ENCODE peak calls at places on chromosome 13, in four cellular contexts. F is CD4-positive, alpha-beta T cell; A is HEK293T; S is cardiac muscle cell. X is an unnamed sample.

GRCh38 chr13:109255457-109255856 is 530.9 kb downstream of the IRS2 start:
- DNase-seq in S (no peak), A (no peak), F (no peak), X (no peak)

GRCh38 chr13:71722206-71722605 is 144.8 kb downstream of the DACH1 start:
- DNase-seq in F (no peak), S (no peak), A (no peak), X (no peak)

GRCh38 chr13:37134411-37135041 is 29.1 kb upstream of the CSNK1A1L start:
- DNase-seq in A (peak), F (no peak), S (no peak), X (no peak)

GRCh38 chr13:34011552-34012085 is 193.7 kb downstream of the RFC3 start:
- DNase-seq in F (no peak), A (no peak), S (peak), X (no peak)

GRCh38 chr13:52961196-52961845 is 67.3 kb upstream of the OLFM4 start:
- DNase-seq in A (no peak), S (peak), F (no peak), X (peak)

GRCh38 chr13:22402682-22403081 is 731.8 kb downstream of the FGF9 start:
- DNase-seq in A (no peak), S (no peak), F (no peak), X (no peak)

GRCh38 chr13:29583073-29583785 is 12.3 kb downstream of the SLC7A1 start:
- DNase-seq in S (no peak), A (no peak), F (no peak), X (no peak)

GRCh38 chr13:48731957-48732569 is 78.3 kb downstream of the CYSLTR2 start:
- DNase-seq in S (peak), A (peak), F (peak), X (peak)

GRCh38 chr13:99028890-99029289 is 51.0 kb upstream of the DOCK9 start:
- DNase-seq in A (no peak), S (no peak), F (no peak), X (no peak)

GRCh38 chr13:77846173-77846572 is 72.5 kb downstream of the EDNRB start:
- DNase-seq in F (no peak), A (no peak), S (no peak), X (no peak)

GRCh38 chr13:26017196-26017921 is 34.5 kb downstream of the SHISA2 start:
- DNase-seq in S (no peak), F (no peak), A (no peak), X (no peak)

GRCh38 chr13:29934531-29935308 is 84.3 kb upstream of the UBL3 start:
- DNase-seq in S (no peak), F (no peak), A (no peak), X (no peak)

GRCh38 chr13:100668408-100668807 is 6.2 kb downstream of the TMTC4 start:
- DNase-seq in F (no peak), S (no peak), A (no peak), X (no peak)

GRCh38 chr13:26198116-26198515 is 24.0 kb downstream of the RNF6 start:
- DNase-seq in S (no peak), F (no peak), A (no peak), X (no peak)

GRCh38 chr13:40911341-40911740 is 107.8 kb downstream of the ELF1 start:
- DNase-seq in F (no peak), S (no peak), A (no peak), X (no peak)

GRCh38 chr13:26961890-26962615 is 201.5 kb upstream of the GPR12 start:
- DNase-seq in A (no peak), F (no peak), S (no peak), X (no peak)

GRCh38 chr13:92362717-92363116 is 863.9 kb upstream of the GPC6 start:
- DNase-seq in A (no peak), F (no peak), S (no peak), X (no peak)

GRCh38 chr13:109568273-109568900 is 218.0 kb downstream of the IRS2 start:
- DNase-seq in S (no peak), A (no peak), F (no peak), X (no peak)

GRCh38 chr13:92941167-92941566 is 285.4 kb upstream of the GPC6 start:
- DNase-seq in A (no peak), S (no peak), F (no peak), X (no peak)

GRCh38 chr13:18948012-18948663 is 233.5 kb downstream of the TUBA3C start:
- DNase-seq in F (no peak), S (no peak), A (no peak), X (no peak)

GRCh38 chr13:69565334-69565733 is 542.3 kb upstream of the ATXN8OS start:
- DNase-seq in F (no peak), A (peak), S (no peak), X (no peak)

GRCh38 chr13:50892162-50892944 is 17.2 kb upstream of the RNASEH2B start:
- DNase-seq in S (no peak), A (no peak), F (peak), X (no peak)

GRCh38 chr13:99501952-99502310 is 659 bp downstream of the TM9SF2 start:
- DNase-seq in A (no peak), F (no peak), S (peak), X (no peak)

GRCh38 chr13:110403721-110404120 is 96.6 kb downstream of the COL4A2 start:
- DNase-seq in A (no peak), S (no peak), F (no peak), X (no peak)

GRCh38 chr13:102597029-102598015 is 536 bp downstream of the TPP2 start:
- DNase-seq in S (peak), A (peak), F (no peak), X (peak)

GRCh38 chr13:63279136-63279535 is 1863.5 kb upstream of the PCDH20 start:
- DNase-seq in F (no peak), S (no peak), A (no peak), X (no peak)

GRCh38 chr13:28220166-28220565 is 81.8 kb downstream of the PAN3 start:
- DNase-seq in S (no peak), F (no peak), A (no peak), X (no peak)

GRCh38 chr13:99208185-99208584 is 7.5 kb downstream of the UBAC2 start:
- DNase-seq in A (no peak), F (no peak), S (no peak), X (no peak)

GRCh38 chr13:60591348-60591747 is 194.3 kb downstream of the TDRD3 start:
- DNase-seq in A (no peak), F (no peak), S (no peak), X (no peak)

X was measured in retina.